ENCODE peak calls at places on chromosome 19, in nine cellular contexts. D, J, S, F, B, O, P, L and Q are unnamed samples.

GRCh38 chr19:41815301-41815700 is 18.9 kb downstream of the CEACAM3 start:
- DNase-seq in S (no peak), J (no peak), D (no peak), P (no peak), B (no peak), L (no peak), F (no peak), O (no peak), Q (no peak)

GRCh38 chr19:39135701-39136100 is 10.1 kb downstream of the PAK4 start:
- DNase-seq in F (no peak), P (no peak), L (no peak), D (no peak), J (no peak), S (no peak), B (no peak), O (no peak), Q (no peak)

GRCh38 chr19:54803410-54803809 is at the start of gene KIR2DL4:
- DNase-seq in J (no peak), O (no peak), D (no peak), F (no peak), S (no peak), B (no peak), P (no peak), L (no peak), Q (no peak)

GRCh38 chr19:22733691-22734090 is 50.3 kb downstream of the ZNF99 start:
- DNase-seq in L (no peak), J (no peak), O (no peak), F (peak), P (no peak), B (no peak), S (no peak), D (no peak), Q (no peak)

GRCh38 chr19:14517840-14518505 is at the start of gene DNAJB1:
- DNase-seq in P (peak), J (peak), O (no peak), S (peak), F (peak), D (peak), L (peak), B (peak), Q (peak)

GRCh38 chr19:18421371-18421959 is 2.3 kb downstream of the SSBP4 start:
- DNase-seq in L (no peak), D (peak), J (no peak), F (no peak), O (no peak), B (no peak), S (no peak), P (no peak), Q (no peak)

GRCh38 chr19:35400773-35401100 is 29.9 kb downstream of the GPR42 start:
- DNase-seq in P (no peak), L (no peak), J (no peak), B (no peak), D (no peak), S (no peak), O (no peak), F (no peak), Q (no peak)

GRCh38 chr19:38736036-38736412 is 8.2 kb downstream of the CAPN12 start:
- DNase-seq in J (peak), D (peak), O (no peak), S (peak), B (peak), F (no peak), P (peak), L (no peak), Q (peak)

GRCh38 chr19:40539070-40539469 is 37.6 kb upstream of the SHKBP1 start:
- DNase-seq in O (no peak), L (no peak), J (no peak), F (no peak), P (no peak), S (no peak), B (no peak), D (no peak), Q (no peak)

GRCh38 chr19:10961073-10961762 is 388 bp downstream of the SMARCA4 start:
- DNase-seq in D (peak), B (peak), S (peak), P (peak), L (peak), J (peak), F (no peak), O (no peak), Q (peak)

GRCh38 chr19:42114412-42114811 is 17.8 kb downstream of the POU2F2 start:
- DNase-seq in O (no peak), P (no peak), B (no peak), L (no peak), D (no peak), S (no peak), F (no peak), J (peak), Q (peak)

GRCh38 chr19:55554302-55554701 is 9.0 kb upstream of the SBK3 start:
- DNase-seq in L (no peak), J (no peak), O (no peak), P (no peak), B (no peak), F (no peak), S (no peak), D (no peak), Q (no peak)

GRCh38 chr19:51339313-51339686 is 2.6 kb downstream of the VSIG10L start:
- DNase-seq in P (no peak), B (no peak), F (no peak), O (no peak), S (no peak), J (no peak), D (no peak), L (no peak), Q (no peak)

GRCh38 chr19:51341066-51341465 is 873 bp downstream of the VSIG10L start:
- DNase-seq in B (no peak), J (no peak), S (no peak), F (no peak), L (no peak), D (no peak), P (no peak), O (no peak), Q (no peak)

GRCh38 chr19:51338563-51339312 is 3.2 kb downstream of the VSIG10L start:
- DNase-seq in F (peak), D (peak), J (peak), O (peak), S (peak), L (peak), B (peak), P (peak), Q (peak)

GRCh38 chr19:51337861-51338562 is 3.9 kb downstream of the VSIG10L start:
- DNase-seq in D (no peak), O (no peak), F (no peak), J (no peak), S (no peak), L (no peak), P (no peak), B (no peak), Q (no peak)

GRCh38 chr19:51339687-51340656 is 2.0 kb downstream of the VSIG10L start:
- DNase-seq in S (peak), O (peak), F (peak), B (peak), P (peak), D (peak), L (peak), J (peak), Q (peak)
- TF ChIP-seq CTCF in S (peak), O (peak), F (peak), B (peak), P (no peak), D (no peak), L (peak), J (peak), Q (no peak)

GRCh38 chr19:45455707-45456499 is 11.9 kb upstream of the FOSB start:
- DNase-seq in L (peak), O (peak), P (peak), J (no peak), F (peak), B (peak), S (peak), D (peak), Q (peak)
- H3K27ac ChIP-seq in L (peak), O (peak), P (peak), J (no peak), F (peak), B (peak), S (peak), D (peak), Q (peak)

DNA sequence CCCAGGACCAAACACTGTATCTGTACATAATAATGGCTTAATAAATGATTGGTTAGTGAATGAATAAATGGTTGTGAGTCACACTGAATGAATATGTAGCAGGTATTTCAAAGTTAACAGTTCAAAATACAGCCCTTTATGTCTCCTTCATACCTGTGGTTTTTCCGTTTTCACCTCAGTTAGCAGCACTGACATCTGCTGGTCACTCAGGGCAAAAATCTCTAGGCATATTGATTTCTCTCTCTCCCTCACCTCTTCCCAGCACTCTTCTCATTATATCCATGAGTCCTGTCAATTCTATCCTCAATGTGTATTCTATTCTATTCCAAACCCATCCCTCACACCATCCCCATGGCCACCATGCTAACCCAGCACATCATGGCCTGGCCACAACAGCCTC is 76.2 kb downstream of the PEG3 start:
- DNase-seq in D (no peak), O (no peak), B (no peak), L (no peak), S (no peak), F (no peak), P (no peak), J (peak), Q (no peak)
- TF ChIP-seq CTCF in D (no peak), O (peak), B (no peak), L (no peak), S (no peak), F (no peak), P (no peak), J (peak), Q (no peak)

GRCh38 chr19:8638078-8638619 is 7.7 kb downstream of the NFILZ start:
- DNase-seq in F (no peak), L (no peak), D (peak), P (peak), O (no peak), S (peak), B (peak), J (no peak), Q (no peak)
- H3K27ac ChIP-seq in F (no peak), L (no peak), D (no peak), P (no peak), O (no peak), S (no peak), B (no peak), J (no peak), Q (no peak)

DNA sequence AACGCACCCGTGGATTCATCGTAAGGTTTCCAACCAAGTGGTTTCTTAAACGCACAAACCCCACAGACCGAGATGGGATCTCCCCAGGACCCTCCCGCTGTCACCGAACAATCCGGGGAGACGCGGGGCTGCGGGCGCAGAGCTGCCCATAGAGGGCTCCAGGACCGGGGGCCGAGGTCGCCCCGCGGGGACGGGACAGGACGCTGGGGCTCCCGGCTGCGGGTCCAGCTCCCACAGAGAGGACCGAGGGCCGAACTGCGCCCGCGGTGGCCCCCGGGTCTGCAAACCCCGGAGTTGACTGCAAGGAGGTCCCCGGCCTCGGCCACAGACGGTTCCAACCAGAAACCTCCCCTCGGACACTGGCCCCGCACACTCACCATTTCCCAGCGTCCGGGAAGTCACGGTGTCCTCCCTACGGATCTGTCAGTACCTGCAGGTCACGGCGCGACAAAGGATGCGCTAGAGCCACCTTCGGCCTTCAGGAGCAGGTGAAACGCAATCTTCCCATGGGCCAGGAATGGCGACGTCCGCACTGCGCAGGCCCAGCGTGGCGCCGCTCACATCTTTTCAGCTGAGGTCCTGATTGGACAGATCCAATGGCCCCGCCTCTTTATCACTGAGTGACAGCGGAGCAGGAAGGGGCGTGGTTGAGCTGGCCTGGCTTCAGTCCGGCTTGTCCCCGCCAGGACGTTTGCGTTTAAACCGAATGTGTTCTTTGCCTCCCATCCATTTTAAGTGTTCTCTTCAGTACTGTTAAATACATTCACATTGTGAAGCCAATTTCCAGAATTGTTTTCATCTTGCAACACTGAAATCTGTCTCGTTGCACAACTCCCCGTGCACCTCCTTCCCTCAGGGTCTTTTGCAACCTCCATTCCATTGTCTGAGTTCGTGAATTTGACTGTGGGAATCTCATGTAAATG is at the start of gene ZNF14:
- DNase-seq in O (peak), L (peak), D (peak), B (peak), J (peak), S (peak), P (peak), F (peak), Q (peak)
- TF ChIP-seq CTCF in O (peak), L (peak), D (no peak), B (peak), J (peak), S (peak), P (peak), F (peak), Q (no peak)

GRCh38 chr19:16985403-16985802 is 41.2 kb downstream of the CPAMD8 start:
- DNase-seq in O (no peak), F (no peak), P (no peak), J (no peak), D (no peak), L (no peak), B (no peak), S (no peak), Q (no peak)
- H3K27ac ChIP-seq in O (no peak), F (no peak), P (no peak), J (no peak), D (no peak), L (no peak), B (peak), S (no peak), Q (no peak)

GRCh38 chr19:48364564-48365363 is 597 bp downstream of the SYNGR4 start:
- DNase-seq in P (no peak), O (no peak), D (no peak), S (no peak), F (no peak), L (no peak), B (no peak), J (no peak), Q (no peak)
- TF ChIP-seq CTCF in P (no peak), O (no peak), D (no peak), S (no peak), F (no peak), L (no peak), B (no peak), J (no peak), Q (no peak)

DNA sequence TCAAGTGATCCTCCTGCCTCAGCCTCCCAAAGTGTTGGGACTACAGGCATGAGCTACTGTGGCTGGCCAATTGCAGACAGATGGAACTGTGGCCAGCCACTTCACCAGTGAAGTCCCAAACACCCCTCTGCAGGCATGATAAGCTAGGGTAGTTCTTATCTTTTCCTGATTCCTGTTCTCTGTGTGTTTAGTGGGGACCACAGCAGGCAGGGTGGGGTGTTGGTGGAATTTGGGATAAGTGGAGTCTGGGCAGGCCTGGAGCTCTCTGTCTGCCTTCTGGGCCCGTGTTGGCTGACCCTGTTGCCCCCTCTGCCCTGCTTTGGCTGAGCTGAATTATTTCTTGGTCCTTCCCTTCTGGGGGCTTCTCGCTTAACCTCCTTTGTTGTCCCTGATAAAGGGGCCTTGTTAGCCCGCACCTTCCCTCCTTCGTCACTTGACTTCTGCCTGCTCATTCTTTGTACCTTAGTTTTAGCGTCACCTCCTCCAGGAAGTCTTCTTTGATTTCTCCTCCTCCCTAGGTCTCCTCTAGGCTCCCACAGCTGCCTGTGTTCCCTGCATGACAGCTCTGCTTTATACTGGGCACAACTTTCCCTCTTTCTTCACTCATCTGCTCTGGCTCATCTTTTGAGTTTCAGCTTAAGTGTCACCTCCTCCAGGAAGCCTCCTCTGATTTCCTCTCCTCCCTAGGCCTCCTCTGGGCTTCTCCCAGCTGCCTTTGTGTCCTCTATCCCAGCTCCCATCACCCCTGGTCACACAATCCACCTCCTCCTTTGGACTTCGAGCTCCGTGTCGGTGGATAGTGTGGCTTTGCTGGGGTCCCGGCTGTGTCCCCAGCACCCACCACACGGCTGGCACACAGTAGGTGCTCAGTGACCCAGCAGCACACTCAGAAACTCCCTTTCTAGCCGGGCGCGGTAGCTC is 1.7 kb upstream of the NCLN start:
- DNase-seq in S (no peak), J (no peak), D (no peak), O (no peak), P (no peak), F (no peak), L (no peak), B (no peak), Q (no peak)
- H3K27ac ChIP-seq in S (peak), J (peak), D (no peak), O (peak), P (no peak), F (no peak), L (no peak), B (no peak), Q (no peak)

GRCh38 chr19:12864143-12864542 is 17.1 kb downstream of the DNASE2 start:
- DNase-seq in D (no peak), L (no peak), B (no peak), S (no peak), P (no peak), F (no peak), J (no peak), O (no peak), Q (no peak)

GRCh38 chr19:12865746-12866415 is 15.4 kb downstream of the DNASE2 start:
- DNase-seq in D (no peak), L (no peak), J (no peak), O (no peak), B (no peak), F (no peak), S (no peak), P (no peak), Q (no peak)

GRCh38 chr19:12867120-12868099 is 13.8 kb downstream of the DNASE2 start:
- DNase-seq in L (no peak), S (peak), J (peak), O (no peak), P (peak), D (peak), B (no peak), F (no peak), Q (peak)

GRCh38 chr19:12866416-12867119 is 14.7 kb downstream of the DNASE2 start:
- DNase-seq in B (no peak), L (no peak), J (no peak), O (no peak), F (no peak), D (no peak), S (no peak), P (no peak), Q (no peak)

DNA sequence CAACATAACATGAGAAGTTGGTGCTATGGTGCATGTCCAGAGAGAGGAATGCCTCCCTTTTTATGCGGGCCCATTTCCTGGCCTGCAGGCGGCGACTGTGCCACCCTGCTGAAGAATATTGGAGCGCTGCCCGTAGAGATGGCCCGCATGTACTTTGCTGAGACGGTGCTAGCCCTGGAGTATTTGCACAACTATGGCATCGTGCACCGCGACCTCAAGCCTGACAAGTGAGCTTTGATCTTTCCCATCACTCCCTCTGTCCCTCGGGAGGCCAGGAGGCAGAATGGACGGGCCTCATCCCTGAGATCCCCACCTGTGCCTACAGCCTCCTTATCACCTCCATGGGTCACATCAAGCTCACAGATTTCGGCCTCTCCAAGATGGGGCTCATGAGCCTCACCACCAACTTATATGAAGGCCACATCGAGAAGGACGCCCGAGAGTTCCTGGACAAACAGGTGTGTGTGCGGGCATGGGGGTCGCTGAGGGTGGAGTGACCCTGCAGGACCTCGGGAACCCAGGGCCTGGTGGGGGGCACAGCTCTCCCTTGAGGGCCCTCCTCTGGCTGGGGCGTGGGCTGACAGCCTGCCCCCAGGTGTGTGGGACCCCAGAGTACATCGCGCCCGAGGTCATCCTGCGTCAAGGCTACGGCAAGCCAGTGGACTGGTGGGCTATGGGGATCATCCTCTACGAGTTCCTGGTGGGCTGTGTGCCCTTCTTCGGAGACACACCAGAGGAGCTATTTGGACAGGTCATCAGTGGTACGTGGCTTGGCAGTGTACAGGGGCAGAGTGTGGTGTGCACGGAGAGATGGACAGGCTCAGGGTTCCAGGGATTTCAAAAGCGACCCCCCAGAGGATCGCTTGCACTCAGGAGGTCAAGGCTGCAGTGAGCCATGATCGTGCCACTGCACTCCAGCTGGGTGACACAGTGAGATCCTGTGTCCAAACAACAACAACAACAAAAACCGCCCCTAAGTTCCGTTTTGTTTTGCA is 16.2 kb downstream of the DNASE2 start:
- DNase-seq in D (no peak), L (no peak), O (no peak), S (no peak), F (no peak), B (no peak), P (no peak), J (no peak), Q (no peak)
- TF ChIP-seq CTCF in D (no peak), L (no peak), O (peak), S (no peak), F (no peak), B (no peak), P (no peak), J (no peak), Q (no peak)